ENCODE peak calls at places on chromosomes 11 and 22, in seven cellular contexts. A is tibial artery, B is MM.1S, G is uterus, J is left ventricle myocardium inferior, R is OCI-LY7, I is psoas muscle. L is an unnamed sample.

GRCh38 chr22:48182036-48182435 is 1419.6 kb downstream of the TBC1D22A start:
- DNase-seq in A (no peak), B (no peak), G (no peak), J (no peak), R (no peak), I (no peak), L (no peak)

GRCh38 chr11:35967042-35967441 is 23.2 kb downstream of the LDLRAD3 start:
- DNase-seq in A (no peak), B (no peak), G (no peak), J (peak; percentile 28), R (no peak), I (no peak), L (no peak)

GRCh38 chr11:62266558-62266957 is 3.4 kb upstream of the SCGB2A2 start:
- DNase-seq in A (no peak), B (no peak), G (no peak), J (no peak), R (no peak), I (no peak), L (no peak)

GRCh38 chr22:30074994-30075393 is 5.3 kb upstream of the HORMAD2 start:
- DNase-seq in A (no peak), B (no peak), G (no peak), J (no peak), R (no peak), I (no peak), L (no peak)

GRCh38 chr11:60945295-60945667 is 6.7 kb downstream of the SLC15A3 start:
- DNase-seq in A (no peak), B (no peak), G (no peak), J (no peak), R (no peak), I (no peak), L (no peak)

GRCh38 chr11:132848336-132848735 is 684.0 kb downstream of the OPCML start:
- DNase-seq in A (no peak), B (no peak), G (no peak), J (no peak), R (no peak), I (no peak), L (no peak)

GRCh38 chr11:94171693-94172440 is 43.2 kb downstream of the PANX1 start:
- DNase-seq in A (no peak), B (peak; percentile 34), G (no peak), J (no peak), R (peak; percentile 39), I (no peak), L (no peak)

GRCh38 chr22:25942989-25943411 is 201.0 kb downstream of the MYO18B start:
- DNase-seq in A (no peak), B (no peak), G (no peak), J (peak; percentile 72), R (no peak), I (peak; percentile 61), L (no peak)

GRCh38 chr22:19146215-19146968 is 1.9 kb upstream of the ESS2 start:
- DNase-seq in A (no peak), B (no peak), G (no peak), J (no peak), R (no peak), I (no peak), L (no peak)

GRCh38 chr11:34052608-34053160 is 1.2 kb downstream of the CAPRIN1 start:
- DNase-seq in A (peak; percentile 70), B (peak; percentile 16), G (peak; percentile 31), J (peak; percentile 21), R (peak; percentile 49), I (peak; percentile 29), L (no peak)

GRCh38 chr22:39706406-39707150 is 136.0 kb downstream of the CACNA1I start:
- DNase-seq in A (no peak), B (no peak), G (no peak), J (no peak), R (no peak), I (no peak), L (no peak)

GRCh38 chr11:134223066-134223465 is 701 bp downstream of the NCAPD3 start:
- DNase-seq in A (no peak), B (no peak), G (no peak), J (no peak), R (peak; percentile 32), I (no peak), L (no peak)

GRCh38 chr11:47390084-47390760 is 11.9 kb upstream of the SPI1 start:
- DNase-seq in A (no peak), B (no peak), G (no peak), J (no peak), R (no peak), I (no peak), L (no peak)

GRCh38 chr11:29162490-29162889 is 854.3 kb downstream of the KCNA4 start:
- DNase-seq in A (no peak), B (no peak), G (no peak), J (no peak), R (no peak), I (no peak), L (no peak)

GRCh38 chr11:20933086-20933485 is 263.7 kb downstream of the NELL1 start:
- DNase-seq in A (no peak), B (no peak), G (no peak), J (no peak), R (no peak), I (no peak), L (no peak)

GRCh38 chr22:48938741-48939140 is 888.9 kb downstream of the BRD1 start:
- DNase-seq in A (peak; percentile 40), B (no peak), G (no peak), J (no peak), R (no peak), I (no peak), L (no peak)

GRCh38 chr22:43901976-43902643 is 10.3 kb upstream of the PNPLA5 start:
- DNase-seq in A (no peak), B (no peak), G (no peak), J (no peak), R (no peak), I (no peak), L (no peak)

GRCh38 chr22:43435851-43436535 is 24.2 kb downstream of the MPPED1 start:
- DNase-seq in A (peak; percentile 27), B (no peak), G (no peak), J (no peak), R (no peak), I (no peak), L (no peak)

GRCh38 chr11:1218788-1219445 is 3.9 kb upstream of the MUC5B start:
- DNase-seq in A (peak; percentile 59), B (no peak), G (no peak), J (no peak), R (no peak), I (peak; percentile 5), L (no peak)

GRCh38 chr11:114466742-114467141 is 27.5 kb downstream of the REXO2 start:
- DNase-seq in A (no peak), B (no peak), G (no peak), J (no peak), R (no peak), I (no peak), L (no peak)

GRCh38 chr11:69378303-69379141 is 84.6 kb downstream of the MYEOV start:
- DNase-seq in A (peak; percentile 56), B (no peak), G (no peak), J (peak; percentile 7), R (no peak), I (peak; percentile 11), L (no peak)

GRCh38 chr11:69376155-69377028 is 82.4 kb downstream of the MYEOV start:
- DNase-seq in A (peak; percentile 43), B (no peak), G (no peak), J (peak; percentile 4), R (no peak), I (no peak), L (no peak)

GRCh38 chr11:69377953-69378302 is 84.0 kb downstream of the MYEOV start:
- DNase-seq in A (peak; percentile 55), B (no peak), G (no peak), J (peak; percentile 9), R (no peak), I (no peak), L (no peak)

GRCh38 chr11:69375316-69376154 is 81.6 kb downstream of the MYEOV start:
- DNase-seq in A (peak; percentile 48), B (no peak), G (peak; percentile 5), J (peak; percentile 10), R (no peak), I (peak; percentile 7), L (peak; percentile 46)

DNA sequence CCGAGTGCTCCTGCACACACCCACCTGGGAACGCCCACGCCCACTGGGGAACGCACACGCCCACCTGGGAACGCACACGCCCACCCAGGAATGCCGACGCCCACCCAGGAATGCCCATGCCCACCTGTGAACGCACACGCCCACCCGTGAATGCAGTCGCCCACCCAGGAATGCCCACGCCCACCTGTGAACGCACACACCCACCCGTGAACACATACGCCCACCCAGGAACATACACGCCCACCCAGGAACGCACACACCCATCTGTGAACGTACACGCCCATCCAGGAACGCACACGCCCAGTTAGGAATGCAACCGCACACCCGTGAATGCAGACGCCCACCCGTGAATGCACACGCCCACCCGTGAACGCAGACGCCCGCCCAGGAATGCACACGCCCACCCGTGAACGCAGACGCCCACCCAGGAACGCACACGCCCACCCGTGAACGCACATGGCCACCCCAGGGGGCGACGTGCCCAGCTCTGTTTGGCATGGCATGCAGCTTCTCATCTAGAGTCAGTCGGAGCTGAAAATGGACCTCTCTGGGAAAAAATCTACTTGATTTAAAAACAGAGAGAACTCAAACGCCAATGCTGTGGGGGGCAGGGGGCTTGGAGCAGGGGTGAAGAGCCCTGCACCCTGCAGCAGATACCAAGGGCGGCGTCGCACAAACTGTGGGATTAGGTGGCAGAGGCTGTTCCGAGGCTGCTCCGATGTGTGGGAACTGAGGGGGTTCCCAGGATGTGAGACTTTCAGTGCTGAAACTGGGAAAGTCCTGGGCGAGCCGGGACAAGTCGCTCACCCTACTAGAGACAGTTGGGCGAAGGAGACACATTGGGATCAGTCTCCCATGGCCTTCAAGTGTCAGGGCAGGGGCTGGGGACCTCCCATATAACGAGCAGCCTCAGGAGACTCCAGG is 83.3 kb downstream of the MYEOV start:
- DNase-seq in A (peak; percentile 54), B (no peak), G (no peak), J (peak; percentile 8), R (no peak), I (peak; percentile 7), L (no peak)
- H3K4me1 ChIP-seq in A (peaks cover 6% of the 10 kb centered on the region), B (peaks cover 8% of the 10 kb centered on the region), G (no peaks in the 10 kb centered on the region), J (peaks cover 13% of the 10 kb centered on the region), R (peaks cover 5% of the 10 kb centered on the region), I (no peaks in the 10 kb centered on the region), L (no peaks in the 10 kb centered on the region)

GRCh38 chr11:73907191-73907590 is 30.4 kb downstream of the PAAF1 start:
- DNase-seq in A (no peak), B (no peak), G (no peak), J (no peak), R (no peak), I (peak; percentile 14), L (no peak)
- TF ChIP-seq CTCF in A (no peak), B (no peak), G (no peak), J (peak; percentile 49), R (no peak), I (peak; percentile 12), L (no peak)

DNA sequence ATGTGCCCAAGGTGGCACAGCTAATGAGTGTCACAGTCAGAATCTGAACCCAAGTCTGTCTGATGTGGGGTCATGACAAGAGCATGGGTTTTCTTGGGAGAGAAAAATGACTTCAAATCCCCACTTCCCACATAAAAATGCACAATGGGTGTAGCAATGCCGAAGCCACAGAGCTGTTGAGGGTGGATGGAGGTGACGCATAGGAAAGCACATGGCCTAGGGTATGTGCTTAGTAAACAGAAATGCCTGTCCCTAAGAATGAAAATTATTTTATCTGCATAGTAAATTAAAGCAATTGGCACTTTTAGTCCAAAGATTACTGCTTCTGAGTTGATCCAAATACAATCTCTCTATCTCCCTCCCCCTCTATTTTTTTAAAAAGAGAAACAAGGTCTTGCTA is 10.9 kb downstream of the MICAL3 start:
- DNase-seq in A (no peak), B (no peak), G (no peak), J (no peak), R (no peak), I (no peak), L (no peak)
- H3K36me3 ChIP-seq in A (no peaks in the 10 kb centered on the region), B (no peaks in the 10 kb centered on the region), G (no peaks in the 10 kb centered on the region), J (no peaks in the 10 kb centered on the region), R (peaks cover 10% of the 10 kb centered on the region), I (no peaks in the 10 kb centered on the region), L (no peaks in the 10 kb centered on the region)

GRCh38 chr22:37911697-37912096 is 5.6 kb downstream of the MICALL1 start:
- DNase-seq in A (no peak), B (no peak), G (no peak), J (no peak), R (no peak), I (no peak), L (no peak)
- H3K4me1 ChIP-seq in A (peaks cover 37% of the 10 kb centered on the region), B (no peaks in the 10 kb centered on the region), G (peaks cover 17% of the 10 kb centered on the region), J (peaks cover 65% of the 10 kb centered on the region), R (peaks cover 10% of the 10 kb centered on the region), I (peaks cover 14% of the 10 kb centered on the region), L (no peaks in the 10 kb centered on the region)